ENCODE peak calls at places on chromosome X, in five cellular contexts. F is left ventricle myocardium inferior, I is WERI-Rb-1, A is OCI-LY7, W is AG04450. P is an unnamed sample.

GRCh38 chrX:116285506-116285905 is 115.0 kb downstream of the AGTR2 start:
- DNase-seq in W (no peak), F (no peak), I (no peak), A (no peak), P (no peak)

GRCh38 chrX:43880439-43880838 is 1.8 kb downstream of the MAOB start:
- DNase-seq in A (no peak), F (no peak), W (no peak), I (no peak), P (no peak)

GRCh38 chrX:120087289-120088017 is 10.0 kb upstream of the RHOXF2B start:
- DNase-seq in F (no peak), I (no peak), A (no peak), W (no peak), P (no peak)

GRCh38 chrX:136268051-136269048 is 17.1 kb upstream of the MAP7D3 start:
- DNase-seq in I (peak), A (peak), W (no peak), F (no peak), P (peak)

GRCh38 chrX:121128946-121129345 is 81.5 kb downstream of the GLUD2 start:
- DNase-seq in I (no peak), A (no peak), F (no peak), W (no peak), P (no peak)

GRCh38 chrX:85052207-85052606 is 48.5 kb downstream of the APOOL start:
- DNase-seq in I (no peak), A (no peak), W (no peak), F (no peak), P (no peak)

GRCh38 chrX:48493890-48494364 is 14.9 kb upstream of the PORCN start:
- DNase-seq in W (no peak), I (peak), F (no peak), A (no peak), P (no peak)

GRCh38 chrX:84168574-84168973 is 19.4 kb downstream of the RPS6KA6 start:
- DNase-seq in F (no peak), I (no peak), A (no peak), W (no peak), P (no peak)

GRCh38 chrX:3191186-3191585 is 149.9 kb downstream of the ARSF start:
- DNase-seq in F (no peak), W (no peak), I (no peak), A (no peak), P (no peak)

GRCh38 chrX:132615396-132616131 is 126.7 kb upstream of the MBNL3 start:
- DNase-seq in F (no peak), I (peak), W (no peak), A (peak), P (no peak)

GRCh38 chrX:150696264-150696789 is 3.1 kb downstream of the MTMR1 start:
- DNase-seq in I (no peak), A (peak), W (no peak), F (no peak), P (no peak)

GRCh38 chrX:74449322-74449936 is 28.1 kb downstream of the SLC16A2 start:
- DNase-seq in A (no peak), F (no peak), I (no peak), W (no peak), P (no peak)

GRCh38 chrX:7027071-7027470 is 120.4 kb upstream of the STS start:
- DNase-seq in W (no peak), I (no peak), A (no peak), F (no peak), P (no peak)

GRCh38 chrX:41518127-41518840 is 71.1 kb downstream of the NYX start:
- DNase-seq in W (no peak), F (no peak), I (no peak), A (no peak), P (no peak)

GRCh38 chrX:9710332-9710731 is 55.3 kb downstream of the GPR143 start:
- DNase-seq in A (no peak), I (no peak), W (no peak), F (no peak), P (no peak)

GRCh38 chrX:135433531-135434257 is 11.9 kb downstream of the SMIM10L2A start:
- DNase-seq in I (no peak), F (no peak), A (no peak), W (no peak), P (no peak)

GRCh38 chrX:112211459-112211858 is 128.9 kb upstream of the TRPC5 start:
- DNase-seq in W (no peak), I (no peak), A (no peak), F (no peak), P (no peak)

GRCh38 chrX:149493567-149494562 is 11.2 kb downstream of the IDS start:
- DNase-seq in W (no peak), F (peak), A (no peak), I (peak), P (no peak)

GRCh38 chrX:134599173-134599914 is 58.9 kb downstream of the PLAC1 start:
- DNase-seq in A (no peak), W (no peak), F (no peak), I (no peak), P (no peak)

GRCh38 chrX:153764786-153765137 is 713 bp downstream of the PLXNB3 start:
- DNase-seq in F (no peak), I (no peak), A (no peak), W (no peak), P (no peak)

DNA sequence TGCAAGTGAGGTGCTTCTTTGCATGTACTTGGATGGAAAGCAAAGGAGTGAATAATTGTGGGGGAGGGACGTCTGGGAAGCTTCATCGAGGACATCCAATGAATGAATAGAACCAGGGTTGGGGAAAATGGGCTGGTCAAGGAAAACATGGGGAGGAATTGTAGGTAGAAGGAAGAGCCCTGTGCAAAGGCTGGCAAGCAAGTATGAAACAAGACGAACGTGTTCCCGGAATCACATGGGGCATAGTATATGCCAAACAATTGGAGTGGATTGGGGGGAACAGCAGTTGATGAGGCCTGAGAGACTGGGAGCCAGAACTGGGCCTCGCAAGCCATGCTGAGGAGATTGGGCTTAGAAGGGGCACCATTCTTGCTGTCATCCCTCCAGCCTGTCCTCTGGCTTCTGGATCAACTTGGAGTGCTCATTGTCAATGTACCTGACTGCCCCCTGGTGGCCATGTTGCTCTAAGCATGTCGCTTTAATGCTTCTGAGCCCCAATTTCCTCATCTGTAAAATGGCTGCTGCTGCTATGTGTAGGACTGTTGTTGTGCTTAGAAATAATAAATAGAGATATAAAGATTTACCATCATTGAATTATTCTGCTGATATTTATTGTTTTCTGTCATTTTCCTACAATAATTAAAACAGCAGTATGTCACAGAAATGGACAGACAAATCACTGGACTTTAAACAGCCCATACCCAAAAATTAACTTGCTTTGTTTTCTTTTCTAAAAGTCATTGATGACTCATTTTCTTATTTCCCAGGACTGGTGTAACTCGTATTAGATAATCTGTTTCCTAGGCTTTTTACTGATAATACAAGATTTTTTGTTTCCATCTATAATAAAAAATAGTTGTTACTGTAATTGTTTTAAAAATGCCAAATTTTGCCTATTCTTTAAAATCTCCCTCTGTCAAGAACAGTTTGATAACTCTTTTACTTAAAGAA is 66.4 kb downstream of the JADE3 start:
- DNase-seq in I (peak), F (peak), A (peak), W (peak), P (peak)
- H3K27ac ChIP-seq in I (no peak), F (no peak), A (no peak), W (peak), P (no peak)

GRCh38 chrX:39017062-39017461 is 215.8 kb downstream of the MID1IP1 start:
- DNase-seq in F (no peak), A (no peak), I (no peak), W (no peak), P (no peak)

GRCh38 chrX:39016551-39016950 is 215.3 kb downstream of the MID1IP1 start:
- DNase-seq in A (no peak), W (no peak), I (no peak), F (no peak), P (no peak)

GRCh38 chrX:39011454-39012204 is 210.4 kb downstream of the MID1IP1 start:
- DNase-seq in I (no peak), W (no peak), A (no peak), F (peak), P (no peak)

GRCh38 chrX:39008554-39008953 is 207.3 kb downstream of the MID1IP1 start:
- DNase-seq in I (no peak), W (no peak), A (no peak), F (no peak), P (no peak)

DNA sequence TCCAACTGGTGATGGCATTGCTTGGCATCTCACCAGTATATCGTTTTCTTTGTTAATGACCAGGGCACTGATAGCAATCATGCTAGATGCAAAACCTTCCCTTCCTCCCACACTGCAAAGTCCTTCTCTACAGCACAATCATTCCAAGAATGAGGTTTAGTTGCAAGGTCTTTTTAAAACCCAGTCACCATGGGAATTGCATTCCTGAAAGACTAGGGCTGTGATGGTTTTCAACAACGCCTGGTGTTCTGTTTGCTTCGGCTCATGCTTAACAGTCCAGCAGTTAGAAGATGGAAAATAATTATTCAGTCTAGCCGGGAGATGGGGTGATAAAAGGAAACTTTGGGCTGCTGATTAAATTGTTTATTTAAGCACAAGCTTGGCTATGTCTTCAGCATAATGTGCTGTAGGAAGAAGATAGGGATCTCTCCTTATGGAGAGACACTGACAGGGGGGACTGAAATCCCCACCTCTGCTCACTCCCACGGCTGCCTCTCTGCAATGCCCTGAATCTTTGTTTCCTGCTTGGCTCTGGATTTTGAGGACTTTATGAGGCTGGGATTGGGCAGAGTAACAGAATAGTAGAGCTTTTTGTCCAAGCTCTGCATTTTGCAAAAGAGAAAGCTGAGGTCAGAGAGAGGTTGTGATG is 211.4 kb downstream of the MID1IP1 start:
- DNase-seq in F (no peak), W (no peak), I (no peak), A (no peak), P (no peak)
- H3K27ac ChIP-seq in F (peak), W (no peak), I (no peak), A (no peak), P (no peak)

GRCh38 chrX:24023972-24024664 is 2.9 kb downstream of the KLHL15 start:
- DNase-seq in A (peak), I (no peak), F (no peak), W (no peak), P (no peak)
- H3K27ac ChIP-seq in A (peak), I (peak), F (peak), W (no peak), P (peak)

GRCh38 chrX:118502121-118502794 is 6.6 kb downstream of the DOCK11 start:
- DNase-seq in I (no peak), A (no peak), W (no peak), F (no peak), P (no peak)
- H3K27ac ChIP-seq in I (no peak), A (peak), W (no peak), F (no peak), P (no peak)

P was measured in gastrocnemius medialis.